ENCODE peak calls at places on chromosome 2, in seven cellular contexts. V, P, E, K, Y, W and X are unnamed samples.

GRCh38 chr2:25341031-25341727 is 546 bp downstream of the DNMT3A start:
- DNase-seq in V (no peak), P (no peak), E (peak; percentile 60), K (no peak), Y (no peak), W (no peak), X (no peak)

GRCh38 chr2:224723606-224724217 is 7.5 kb upstream of the CCDC195 start:
- DNase-seq in V (no peak), P (no peak), E (no peak), K (no peak), Y (no peak), W (no peak), X (no peak)

GRCh38 chr2:64975232-64975791 is 13.9 kb upstream of the SLC1A4 start:
- DNase-seq in V (peak; percentile 40), P (peak; percentile 84), E (peak; percentile 78), K (no peak), Y (peak; percentile 85), W (peak; percentile 84), X (peak; percentile 41)

GRCh38 chr2:65350714-65351113 is 81.7 kb downstream of the SPRED2 start:
- DNase-seq in V (no peak), P (no peak), E (no peak), K (no peak), Y (no peak), W (no peak), X (no peak)

GRCh38 chr2:235773188-235773928 is 279.5 kb downstream of the AGAP1 start:
- DNase-seq in V (no peak), P (no peak), E (no peak), K (no peak), Y (no peak), W (no peak), X (no peak)

GRCh38 chr2:69798466-69798908 is 31.0 kb upstream of the GMCL1 start:
- DNase-seq in V (no peak), P (peak; percentile 24), E (peak; percentile 21), K (no peak), Y (no peak), W (no peak), X (peak; percentile 50)

GRCh38 chr2:32900246-32901000 is 46.3 kb upstream of the LTBP1 start:
- DNase-seq in V (no peak), P (no peak), E (no peak), K (no peak), Y (no peak), W (no peak), X (no peak)

GRCh38 chr2:94874277-94874997 is 3.2 kb downstream of the TEKT4 start:
- DNase-seq in V (peak; percentile 24), P (peak; percentile 6), E (peak; percentile 24), K (no peak), Y (no peak), W (no peak), X (no peak)

GRCh38 chr2:236085647-236086046 is 82.5 kb downstream of the GBX2 start:
- DNase-seq in V (no peak), P (no peak), E (no peak), K (no peak), Y (peak; percentile 31), W (no peak), X (no peak)

GRCh38 chr2:120771556-120772208 is 36.0 kb downstream of the GLI2 start:
- DNase-seq in V (no peak), P (peak; percentile 95), E (no peak), K (no peak), Y (peak; percentile 38), W (no peak), X (peak; percentile 49)

GRCh38 chr2:37623971-37624897 is 47.2 kb downstream of the CDC42EP3 start:
- DNase-seq in V (no peak), P (peak; percentile 75), E (no peak), K (no peak), Y (no peak), W (no peak), X (no peak)

GRCh38 chr2:121649402-121649651 is at the start of gene CLASP1:
- DNase-seq in V (peak; percentile 93), P (peak; percentile 97), E (peak; percentile 97), K (peak; percentile 84), Y (peak; percentile 98), W (peak; percentile 92), X (peak; percentile 97)

GRCh38 chr2:211494085-211494484 is 937.7 kb downstream of the CPS1 start:
- DNase-seq in V (no peak), P (no peak), E (no peak), K (no peak), Y (no peak), W (no peak), X (no peak)

GRCh38 chr2:112488201-112488600 is 6.2 kb downstream of the TTL start:
- DNase-seq in V (no peak), P (no peak), E (no peak), K (no peak), Y (no peak), W (no peak), X (no peak)

GRCh38 chr2:203759692-203760365 is 53.4 kb downstream of the CD28 start:
- DNase-seq in V (peak; percentile 48), P (peak; percentile 87), E (no peak), K (no peak), Y (no peak), W (no peak), X (no peak)
- H3K4me3 ChIP-seq in V (no peak overlapping the region), P (no peak overlapping the region), E (no peak overlapping the region), K (no peak overlapping the region), Y (no peak overlapping the region), W (no peak overlapping the region), X (no peak overlapping the region)

GRCh38 chr2:175015340-175015739 is 10.2 kb upstream of the CHN1 start:
- DNase-seq in V (no peak), P (no peak), E (no peak), K (no peak), Y (no peak), W (no peak), X (no peak)

GRCh38 chr2:175022923-175023322 is 17.7 kb upstream of the CHN1 start:
- DNase-seq in V (no peak), P (no peak), E (no peak), K (no peak), Y (no peak), W (no peak), X (no peak)

GRCh38 chr2:175025233-175025632 is 20.1 kb upstream of the CHN1 start:
- DNase-seq in V (no peak), P (no peak), E (no peak), K (no peak), Y (no peak), W (no peak), X (no peak)

GRCh38 chr2:175017618-175018414 is 12.6 kb upstream of the CHN1 start:
- DNase-seq in V (no peak), P (peak; percentile 23), E (no peak), K (no peak), Y (no peak), W (no peak), X (no peak)

DNA sequence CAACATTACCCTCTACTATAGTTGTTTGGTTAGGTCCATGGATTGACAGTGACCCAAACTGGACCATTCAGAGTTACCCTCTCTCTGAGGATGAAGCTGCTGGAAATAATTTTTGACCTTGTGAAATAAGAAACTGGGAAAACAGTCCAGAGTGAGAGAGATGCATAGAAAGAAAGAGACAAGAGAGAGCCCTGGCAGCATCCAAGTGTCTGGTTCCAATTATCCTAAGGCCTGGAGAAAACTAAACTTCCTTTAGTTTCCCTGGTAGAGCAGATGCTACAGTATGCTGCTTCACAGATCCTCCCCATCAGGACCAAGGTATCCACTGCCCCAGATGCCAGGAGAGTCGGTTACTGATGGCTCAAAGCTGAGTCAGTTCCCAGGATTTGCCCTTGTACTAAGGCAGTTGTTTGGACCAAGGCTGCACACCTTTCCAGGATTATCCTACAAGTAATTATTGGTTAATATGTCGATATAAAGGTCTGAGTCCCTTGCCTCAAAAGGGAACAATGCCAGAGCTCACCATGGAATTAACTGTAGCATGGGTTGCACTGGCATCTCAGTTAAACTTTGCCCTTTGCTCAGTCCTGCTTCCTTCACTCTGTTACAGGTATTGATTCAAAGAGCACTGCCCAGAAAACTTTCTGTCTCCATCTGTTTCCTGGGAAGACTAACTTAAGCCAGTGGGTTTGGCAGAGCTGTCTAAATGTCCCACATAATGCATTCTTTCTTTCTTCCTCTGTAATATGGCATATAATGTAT is 14.6 kb upstream of the CHN1 start:
- DNase-seq in V (no peak), P (no peak), E (no peak), K (no peak), Y (no peak), W (no peak), X (no peak)
- H3K4me1 ChIP-seq in V (no peaks in the 10 kb centered on the region), P (no peaks in the 10 kb centered on the region), E (no peaks in the 10 kb centered on the region), K (no peaks in the 10 kb centered on the region), Y (no peaks in the 10 kb centered on the region), W (no peaks in the 10 kb centered on the region), X (no peaks in the 10 kb centered on the region)

GRCh38 chr2:171522057-171522803 is at the start of gene CYBRD1:
- DNase-seq in V (no peak), P (peak; percentile 79), E (peak; percentile 90), K (peak; percentile 11), Y (peak; percentile 76), W (peak; percentile 83), X (peak; percentile 86)
- TF ChIP-seq POLR2A in V (no peak), P (peak; percentile 51), E (peak; percentile 75), K (peak; percentile 78), Y (peak; percentile 36), W (peak; percentile 62), X (peak; percentile 51)

GRCh38 chr2:101150306-101151140 is 659 bp downstream of the TBC1D8 start:
- DNase-seq in V (no peak), P (no peak), E (peak; percentile 37), K (no peak), Y (peak; percentile 72), W (no peak), X (peak; percentile 41)

GRCh38 chr2:101147062-101147461 is 4.1 kb downstream of the TBC1D8 start:
- DNase-seq in V (no peak), P (no peak), E (no peak), K (no peak), Y (no peak), W (no peak), X (no peak)

GRCh38 chr2:101147971-101148370 is 3.2 kb downstream of the TBC1D8 start:
- DNase-seq in V (no peak), P (no peak), E (no peak), K (no peak), Y (no peak), W (no peak), X (no peak)

GRCh38 chr2:101149241-101150192 is 1.7 kb downstream of the TBC1D8 start:
- DNase-seq in V (no peak), P (no peak), E (no peak), K (no peak), Y (no peak), W (no peak), X (peak; percentile 30)

DNA sequence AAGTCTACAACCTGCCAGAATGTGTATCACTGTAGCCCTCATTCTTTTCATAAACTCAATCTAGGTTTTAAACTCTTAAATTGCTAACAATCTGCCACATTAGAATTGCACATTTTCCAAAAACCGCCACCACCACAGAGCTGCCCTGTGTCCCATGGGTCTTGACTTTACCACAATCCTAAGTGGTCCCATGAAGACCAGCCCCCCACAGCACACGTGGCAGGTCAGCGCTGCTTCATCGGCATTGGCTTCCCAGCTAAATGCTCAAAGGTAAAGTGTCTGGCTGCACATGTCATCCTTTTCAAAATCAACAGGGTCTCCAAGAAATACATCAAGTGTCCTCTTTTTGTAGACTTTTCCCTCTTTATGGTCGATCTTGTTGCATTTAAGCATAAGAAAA is 2.4 kb downstream of the TBC1D8 start:
- DNase-seq in V (no peak), P (no peak), E (no peak), K (no peak), Y (no peak), W (no peak), X (no peak)
- H3K4me3 ChIP-seq in V (no peak overlapping the region), P (no peak overlapping the region), E (no peak overlapping the region), K (no peak overlapping the region), Y (no peak overlapping the region), W (no peak overlapping the region), X (no peak overlapping the region)